ENCODE peak calls at places on chromosomes 13 and 19, in seven cellular contexts. One of them, this sample, is unnamed.

GRCh38 chr13:80871481-80871880 is 530.6 kb upstream of the SPRY2 start:
- DNase-seq in pancreas: no peak
- DNase-seq in HT1080: peak
- DNase-seq in caudate nucleus: no peak
- DNase-seq in amygdala: no peak
- DNase-seq in tibial artery: no peak
- DNase-seq in AG09319: no peak
- DNase-seq in this sample: no peak

GRCh38 chr19:35533822-35534521 is 716 bp downstream of the GAPDHS start:
- DNase-seq in pancreas: no peak
- DNase-seq in HT1080: no peak
- DNase-seq in caudate nucleus: no peak
- DNase-seq in amygdala: no peak
- DNase-seq in tibial artery: no peak
- DNase-seq in AG09319: no peak
- DNase-seq in this sample: peak

GRCh38 chr19:54660967-54661366 is 1.8 kb upstream of the LILRB4 start:
- DNase-seq in pancreas: no peak
- DNase-seq in HT1080: no peak
- DNase-seq in caudate nucleus: no peak
- DNase-seq in amygdala: no peak
- DNase-seq in tibial artery: no peak
- DNase-seq in AG09319: no peak
- DNase-seq in this sample: no peak

GRCh38 chr13:75308222-75308621 is 173.7 kb downstream of the TBC1D4 start:
- DNase-seq in pancreas: no peak
- DNase-seq in HT1080: no peak
- DNase-seq in caudate nucleus: no peak
- DNase-seq in amygdala: no peak
- DNase-seq in tibial artery: no peak
- DNase-seq in AG09319: no peak
- DNase-seq in this sample: no peak

GRCh38 chr19:47280183-47280797 is 5.6 kb downstream of the INAFM1 start:
- DNase-seq in pancreas: peak
- DNase-seq in HT1080: no peak
- DNase-seq in caudate nucleus: no peak
- DNase-seq in amygdala: no peak
- DNase-seq in tibial artery: no peak
- DNase-seq in AG09319: no peak
- DNase-seq in this sample: no peak

GRCh38 chr19:2744113-2744512 is 4.3 kb upstream of the SLC39A3 start:
- DNase-seq in pancreas: no peak
- DNase-seq in HT1080: no peak
- DNase-seq in caudate nucleus: no peak
- DNase-seq in amygdala: no peak
- DNase-seq in tibial artery: no peak
- DNase-seq in AG09319: no peak
- DNase-seq in this sample: no peak

GRCh38 chr19:2685204-2685704 is 17.2 kb downstream of the GNG7 start:
- DNase-seq in pancreas: no peak
- DNase-seq in HT1080: no peak
- DNase-seq in caudate nucleus: no peak
- DNase-seq in amygdala: no peak
- DNase-seq in tibial artery: no peak
- DNase-seq in AG09319: no peak
- DNase-seq in this sample: no peak

GRCh38 chr13:36454121-36454520 is 21.8 kb downstream of the CCNA1 start:
- DNase-seq in pancreas: no peak
- DNase-seq in HT1080: no peak
- DNase-seq in caudate nucleus: no peak
- DNase-seq in amygdala: no peak
- DNase-seq in tibial artery: no peak
- DNase-seq in AG09319: no peak
- DNase-seq in this sample: no peak

GRCh38 chr19:13022859-13023636 is 27.8 kb downstream of the NFIX start:
- DNase-seq in pancreas: peak
- DNase-seq in HT1080: peak
- DNase-seq in caudate nucleus: peak
- DNase-seq in amygdala: peak
- DNase-seq in tibial artery: peak
- DNase-seq in AG09319: peak
- DNase-seq in this sample: peak

GRCh38 chr19:28632357-28633076 is 580.4 kb downstream of the UQCRFS1 start:
- DNase-seq in pancreas: no peak
- DNase-seq in HT1080: no peak
- DNase-seq in caudate nucleus: no peak
- DNase-seq in amygdala: no peak
- DNase-seq in tibial artery: no peak
- DNase-seq in AG09319: no peak
- DNase-seq in this sample: no peak

GRCh38 chr19:41264581-41265375 is 606 bp downstream of the HNRNPUL1 start:
- DNase-seq in pancreas: peak
- DNase-seq in HT1080: no peak
- DNase-seq in caudate nucleus: peak
- DNase-seq in amygdala: no peak
- DNase-seq in tibial artery: peak
- DNase-seq in AG09319: no peak
- DNase-seq in this sample: peak

GRCh38 chr19:5273782-5274181 is 66.8 kb downstream of the PTPRS start:
- DNase-seq in pancreas: no peak
- DNase-seq in HT1080: no peak
- DNase-seq in caudate nucleus: no peak
- DNase-seq in amygdala: no peak
- DNase-seq in tibial artery: no peak
- DNase-seq in AG09319: no peak
- DNase-seq in this sample: no peak

GRCh38 chr19:33064117-33064777 is 441 bp downstream of the RHPN2 start:
- DNase-seq in pancreas: peak
- DNase-seq in HT1080: no peak
- DNase-seq in caudate nucleus: peak
- DNase-seq in amygdala: no peak
- DNase-seq in tibial artery: no peak
- DNase-seq in AG09319: no peak
- DNase-seq in this sample: no peak

GRCh38 chr19:40492274-40492673 is 25.5 kb downstream of the SPTBN4 start:
- DNase-seq in pancreas: no peak
- DNase-seq in HT1080: no peak
- DNase-seq in caudate nucleus: no peak
- DNase-seq in amygdala: no peak
- DNase-seq in tibial artery: no peak
- DNase-seq in AG09319: no peak
- DNase-seq in this sample: no peak

GRCh38 chr19:47781590-47782318 is 3.3 kb downstream of the SELENOW start:
- DNase-seq in pancreas: peak
- DNase-seq in HT1080: no peak
- DNase-seq in caudate nucleus: peak
- DNase-seq in amygdala: peak
- DNase-seq in tibial artery: peak
- DNase-seq in AG09319: no peak
- DNase-seq in this sample: no peak

GRCh38 chr13:77980592-77980991 is 62.0 kb upstream of the EDNRB start:
- DNase-seq in pancreas: no peak
- DNase-seq in HT1080: peak
- DNase-seq in caudate nucleus: no peak
- DNase-seq in amygdala: no peak
- DNase-seq in tibial artery: no peak
- DNase-seq in AG09319: peak
- DNase-seq in this sample: no peak

This sample was measured in psoas muscle.